ENCODE peak calls at places on chromosomes 3 and 15, in four cellular contexts. J is skeletal muscle cell, H is NCI-H460, Y is GM19239. S is an unnamed sample.

GRCh38 chr3:184015381-184016019 is 2.2 kb downstream of the ABCC5 start:
- DNase-seq in J (no peak), H (no peak), Y (no peak), S (no peak)

GRCh38 chr3:98325055-98325454 is 28.6 kb upstream of the OR5K4 start:
- DNase-seq in J (no peak), H (no peak), Y (no peak), S (no peak)

GRCh38 chr3:143307613-143308183 is 188.1 kb downstream of the CHST2 start:
- DNase-seq in J (no peak), H (no peak), Y (no peak), S (no peak)

GRCh38 chr15:25736451-25736850 is 126.7 kb downstream of the ATP10A start:
- DNase-seq in J (no peak), H (no peak), Y (no peak), S (no peak)

GRCh38 chr3:121660356-121661171 is at the start of gene HCLS1:
- DNase-seq in J (peak; percentile 5), H (no peak), Y (peak; percentile 63), S (peak; percentile 11)

GRCh38 chr15:39320355-39320754 is 260.5 kb upstream of the THBS1 start:
- DNase-seq in J (no peak), H (no peak), Y (no peak), S (no peak)

GRCh38 chr3:169498336-169498735 is 165.2 kb downstream of the MECOM start:
- DNase-seq in J (no peak), H (no peak), Y (no peak), S (no peak)

GRCh38 chr15:42688301-42688700 is 48.6 kb downstream of the CDAN1 start:
- DNase-seq in J (no peak), H (no peak), Y (no peak), S (no peak)

GRCh38 chr3:4897765-4898453 is 81.3 kb upstream of the BHLHE40 start:
- DNase-seq in J (no peak), H (no peak), Y (no peak), S (no peak)

GRCh38 chr3:116340680-116341216 is 104.5 kb downstream of the LSAMP start:
- DNase-seq in J (peak; percentile 6), H (no peak), Y (no peak), S (no peak)

GRCh38 chr15:52466134-52466701 is 62.5 kb downstream of the MYO5A start:
- DNase-seq in J (no peak), H (no peak), Y (peak; percentile 81), S (no peak)

GRCh38 chr3:66239513-66240135 is 18.8 kb downstream of the SLC25A26 start:
- DNase-seq in J (no peak), H (no peak), Y (no peak), S (no peak)

GRCh38 chr3:40771112-40771511 is 246.4 kb downstream of the ZNF621 start:
- DNase-seq in J (no peak), H (no peak), Y (no peak), S (no peak)

GRCh38 chr3:133854971-133855370 is 40.7 kb downstream of the RAB6B start:
- DNase-seq in J (no peak), H (no peak), Y (no peak), S (no peak)

GRCh38 chr3:15638891-15639262 is 37.3 kb downstream of the BTD start:
- DNase-seq in J (no peak), H (no peak), Y (no peak), S (no peak)

GRCh38 chr15:99703603-99704443 is 29.4 kb downstream of the LYSMD4 start:
- DNase-seq in J (peak; percentile 70), H (peak; percentile 80), Y (no peak), S (peak; percentile 66)

GRCh38 chr3:189195302-189195701 is 23.5 kb downstream of the TPRG1 start:
- DNase-seq in J (no peak), H (no peak), Y (no peak), S (no peak)

GRCh38 chr15:74594455-74594854 is 21.2 kb upstream of the CLK3 start:
- DNase-seq in J (no peak), H (no peak), Y (no peak), S (no peak)

GRCh38 chr3:138016065-138016464 is 6.1 kb downstream of the CLDN18 start:
- DNase-seq in J (no peak), H (no peak), Y (no peak), S (no peak)

GRCh38 chr3:120435621-120436020 is 15.2 kb downstream of the FSTL1 start:
- DNase-seq in J (no peak), H (peak; percentile 72), Y (no peak), S (peak; percentile 43)

S was measured in HTR-8/SVneo.